ENCODE peak calls at places on chromosome 4, in ten cellular contexts. V is foreskin fibroblast, B is lower lobe of right lung, H is epithelial cell of esophagus, J is fibroblast of pulmonary artery, E is mammary epithelial cell, U is endothelial cell of umbilical vein, M is psoas muscle, P is uterus, W is IMR-90. A is an unnamed sample.

GRCh38 chr4:2333356-2333841 is 71.5 kb upstream of the MXD4 start:
- DNase-seq in H (no peak), E (no peak), W (no peak), J (no peak), B (peak; percentile 81), P (no peak), U (no peak), M (no peak), V (no peak), A (no peak)

GRCh38 chr4:94011190-94011589 is 182.6 kb downstream of the ATOH1 start:
- DNase-seq in H (no peak), W (no peak), M (no peak), E (no peak), V (no peak), B (no peak), U (no peak), P (no peak), J (no peak), A (no peak)

GRCh38 chr4:177403746-177404145 is 38.5 kb downstream of the AGA start:
- DNase-seq in B (no peak), W (no peak), U (no peak), M (no peak), J (no peak), E (no peak), H (no peak), V (no peak), P (no peak), A (no peak)

GRCh38 chr4:184237612-184238011 is 19.9 kb upstream of the ENPP6 start:
- DNase-seq in W (no peak), M (no peak), H (peak; percentile 38), E (peak; percentile 61), J (no peak), B (no peak), U (no peak), P (no peak), V (no peak), A (no peak)

GRCh38 chr4:51906167-51906647 is 63.3 kb downstream of the DCUN1D4 start:
- DNase-seq in U (peak; percentile 87), P (no peak), M (no peak), E (no peak), V (no peak), H (no peak), B (no peak), W (peak; percentile 47), J (peak; percentile 16), A (no peak)

GRCh38 chr4:24894243-24894642 is 18.6 kb downstream of the CCDC149 start:
- DNase-seq in E (no peak), J (no peak), H (no peak), B (no peak), W (no peak), U (no peak), V (no peak), M (no peak), P (no peak), A (no peak)

GRCh38 chr4:86855572-86855971 is 6.4 kb upstream of the SLC10A6 start:
- DNase-seq in W (peak; percentile 81), H (peak; percentile 84), B (no peak), U (peak; percentile 21), J (peak; percentile 77), P (no peak), M (no peak), V (peak; percentile 79), E (peak; percentile 81), A (peak; percentile 57)

GRCh38 chr4:104942990-104943758 is 203.5 kb upstream of the TET2 start:
- DNase-seq in M (no peak), E (peak; percentile 75), P (no peak), W (no peak), U (no peak), B (no peak), H (peak; percentile 63), V (no peak), J (no peak), A (no peak)

GRCh38 chr4:47510036-47510435 is 25.0 kb downstream of the ATP10D start:
- DNase-seq in B (no peak), V (no peak), E (no peak), J (no peak), P (no peak), H (no peak), M (no peak), W (no peak), U (no peak), A (no peak)

GRCh38 chr4:14254252-14254651 is 626.7 kb upstream of the BOD1L1 start:
- DNase-seq in U (peak; percentile 44), B (peak; percentile 55), M (peak; percentile 30), V (no peak), P (peak; percentile 12), H (peak; percentile 60), W (peak; percentile 6), J (peak; percentile 46), E (peak; percentile 46), A (peak; percentile 34)

GRCh38 chr4:153432971-153433752 is 33.0 kb upstream of the TMEM131L start:
- DNase-seq in H (peak; percentile 88), V (peak; percentile 52), B (peak; percentile 62), P (peak; percentile 57), E (peak; percentile 94), W (peak; percentile 64), M (peak; percentile 40), J (peak; percentile 81), U (peak; percentile 45), A (peak; percentile 94)

GRCh38 chr4:26772096-26772495 is 88.5 kb upstream of the STIM2 start:
- DNase-seq in B (no peak), E (no peak), P (no peak), H (no peak), W (no peak), V (no peak), U (no peak), J (no peak), M (no peak), A (no peak)

GRCh38 chr4:145722561-145722960 is 42.6 kb downstream of the C4orf51 start:
- DNase-seq in B (no peak), E (no peak), U (no peak), V (no peak), J (no peak), H (no peak), M (no peak), W (no peak), P (no peak), A (no peak)

GRCh38 chr4:145720656-145721055 is 40.7 kb downstream of the C4orf51 start:
- DNase-seq in B (no peak), J (no peak), W (no peak), H (no peak), E (no peak), U (no peak), P (no peak), M (no peak), V (no peak), A (no peak)

GRCh38 chr4:145719752-145720624 is 40.0 kb downstream of the C4orf51 start:
- DNase-seq in M (no peak), J (no peak), U (no peak), H (no peak), E (no peak), W (no peak), P (no peak), V (no peak), B (no peak), A (no peak)

GRCh38 chr4:145723336-145723735 is 43.4 kb downstream of the C4orf51 start:
- DNase-seq in M (no peak), J (no peak), V (no peak), U (no peak), B (no peak), H (peak; percentile 87), W (no peak), P (no peak), E (peak; percentile 55), A (no peak)
- TF ChIP-seq CTCF in M (no peak), J (no peak), V (no peak), U (no peak), B (no peak), H (peak; percentile 53), W (no peak), P (no peak), E (peak; percentile 49), A (no peak)

GRCh38 chr4:88008624-88009235 is 1.3 kb downstream of the PKD2 start:
- DNase-seq in H (no peak), V (no peak), B (no peak), W (no peak), M (no peak), U (peak; percentile 78), J (peak; percentile 31), E (peak; percentile 32), P (no peak), A (peak; percentile 38)

GRCh38 chr4:88010921-88011320 is 3.5 kb downstream of the PKD2 start:
- DNase-seq in E (no peak), V (no peak), B (no peak), P (no peak), H (no peak), M (no peak), U (peak; percentile 40), J (no peak), W (peak; percentile 42), A (no peak)

GRCh38 chr4:88007304-88008132 is at the start of gene PKD2:
- DNase-seq in J (peak; percentile 67), E (peak; percentile 80), U (peak; percentile 73), V (peak; percentile 82), B (peak; percentile 88), P (peak; percentile 88), H (peak; percentile 85), M (peak; percentile 91), W (peak; percentile 65), A (peak; percentile 81)

GRCh38 chr4:88008133-88008621 is 742 bp downstream of the PKD2 start:
- DNase-seq in U (peak; percentile 56), M (peak; percentile 50), V (peak; percentile 52), J (peak; percentile 55), W (peak; percentile 48), E (peak; percentile 64), P (no peak), B (peak; percentile 48), H (peak; percentile 55), A (peak; percentile 50)

DNA sequence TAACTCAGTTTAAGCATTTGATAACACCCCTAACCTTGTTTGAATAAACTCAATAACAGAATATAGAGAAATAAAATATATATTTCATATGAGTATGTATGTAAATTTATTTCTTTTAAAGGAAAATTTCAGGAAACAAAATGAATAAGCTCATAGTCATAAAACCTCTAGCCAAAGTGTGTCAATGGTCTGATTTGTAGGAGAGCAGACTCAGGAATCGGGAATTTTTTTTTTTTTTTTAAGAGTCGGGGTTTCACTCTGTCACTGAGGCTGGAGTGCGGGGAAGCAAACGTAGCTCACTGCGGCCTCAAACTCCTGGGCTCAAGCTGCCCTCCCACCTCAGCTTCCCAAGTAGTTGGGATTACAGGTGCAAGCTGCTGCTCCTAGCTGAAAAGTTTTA is 2.4 kb downstream of the PKD2 start:
- DNase-seq in H (no peak), U (peak; percentile 4), P (no peak), M (no peak), J (no peak), B (no peak), E (peak; percentile 49), W (no peak), V (no peak), A (no peak)
- H3K4me3 ChIP-seq in H (no peak overlapping the region), U (no peak overlapping the region), P (peak overlapping the region; percentile 71), M (no peak overlapping the region), J (no peak overlapping the region), B (no peak overlapping the region), E (peak overlapping the region; percentile 78), W (no peak overlapping the region), V (peak overlapping the region; percentile 72), A (peak overlapping the region; percentile 78)

GRCh38 chr4:166324321-166324720 is 451.3 kb downstream of the TLL1 start:
- DNase-seq in B (no peak), H (peak; percentile 61), M (no peak), E (peak; percentile 30), J (peak; percentile 38), P (no peak), V (peak; percentile 12), U (peak; percentile 6), W (no peak), A (no peak)
- TF ChIP-seq CTCF in B (no peak), H (peak; percentile 50), M (no peak), E (peak; percentile 53), J (peak; percentile 40), P (no peak), V (no peak), U (peak; percentile 34), W (no peak), A (no peak)

GRCh38 chr4:130632731-130633604 is 1537.0 kb downstream of the C4orf33 start:
- DNase-seq in M (no peak), W (no peak), V (no peak), E (peak; percentile 1), B (no peak), H (no peak), J (no peak), U (no peak), P (no peak), A (no peak)
- H3K4me3 ChIP-seq in M (no peak overlapping the region), W (no peak overlapping the region), V (no peak overlapping the region), E (no peak overlapping the region), B (no peak overlapping the region), H (no peak overlapping the region), J (no peak overlapping the region), U (no peak overlapping the region), P (no peak overlapping the region), A (no peak overlapping the region)